ENCODE peak calls at places on chromosomes 2 and 18, in six cellular contexts. One of them, this sample, is unnamed.

GRCh38 chr2:55168221-55169154 is 63.6 kb downstream of the CLHC1 start:
- DNase-seq in sciatic nerve: peak; percentile 75
- DNase-seq in T-helper 17 cell: no peak
- DNase-seq in GDM1: peak; percentile 45
- DNase-seq in NCI-H1436: peak; percentile 48
- DNase-seq in NCI-H510A: no peak
- DNase-seq in this sample: no peak

GRCh38 chr18:43680096-43680495 is 402.8 kb upstream of the SYT4 start:
- DNase-seq in sciatic nerve: no peak
- DNase-seq in T-helper 17 cell: no peak
- DNase-seq in GDM1: no peak
- DNase-seq in NCI-H1436: no peak
- DNase-seq in NCI-H510A: no peak
- DNase-seq in this sample: no peak

GRCh38 chr2:232776435-232776834 is at the start of gene KCNJ13:
- DNase-seq in sciatic nerve: no peak
- DNase-seq in T-helper 17 cell: no peak
- DNase-seq in GDM1: no peak
- DNase-seq in NCI-H1436: no peak
- DNase-seq in NCI-H510A: no peak
- DNase-seq in this sample: no peak

GRCh38 chr2:26569216-26570082 is 71.7 kb downstream of the CIB4 start:
- DNase-seq in sciatic nerve: peak; percentile 19
- DNase-seq in T-helper 17 cell: no peak
- DNase-seq in GDM1: no peak
- DNase-seq in NCI-H1436: no peak
- DNase-seq in NCI-H510A: no peak
- DNase-seq in this sample: no peak

GRCh38 chr2:226791056-226791486 is 8.5 kb downstream of the IRS1 start:
- DNase-seq in sciatic nerve: peak; percentile 73
- DNase-seq in T-helper 17 cell: peak; percentile 46
- DNase-seq in GDM1: no peak
- DNase-seq in NCI-H1436: peak; percentile 57
- DNase-seq in NCI-H510A: no peak
- DNase-seq in this sample: peak; percentile 71

GRCh38 chr2:203579131-203579643 is 44.1 kb upstream of the RAPH1 start:
- DNase-seq in sciatic nerve: no peak
- DNase-seq in T-helper 17 cell: no peak
- DNase-seq in GDM1: no peak
- DNase-seq in NCI-H1436: no peak
- DNase-seq in NCI-H510A: peak; percentile 89
- DNase-seq in this sample: no peak

GRCh38 chr18:33820517-33821368 is 242.7 kb downstream of the ASXL3 start:
- DNase-seq in sciatic nerve: no peak
- DNase-seq in T-helper 17 cell: no peak
- DNase-seq in GDM1: no peak
- DNase-seq in NCI-H1436: no peak
- DNase-seq in NCI-H510A: no peak
- DNase-seq in this sample: no peak

GRCh38 chr18:58269931-58270330 is 225.9 kb downstream of the NEDD4L start:
- DNase-seq in sciatic nerve: no peak
- DNase-seq in T-helper 17 cell: no peak
- DNase-seq in GDM1: no peak
- DNase-seq in NCI-H1436: no peak
- DNase-seq in NCI-H510A: no peak
- DNase-seq in this sample: no peak

GRCh38 chr18:79528846-79529245 is 133.1 kb downstream of the NFATC1 start:
- DNase-seq in sciatic nerve: peak; percentile 84
- DNase-seq in T-helper 17 cell: no peak
- DNase-seq in GDM1: peak; percentile 46
- DNase-seq in NCI-H1436: peak; percentile 63
- DNase-seq in NCI-H510A: no peak
- DNase-seq in this sample: peak; percentile 57

GRCh38 chr2:61151434-61151833 is 10.6 kb upstream of the C2orf74 start:
- DNase-seq in sciatic nerve: no peak
- DNase-seq in T-helper 17 cell: no peak
- DNase-seq in GDM1: no peak
- DNase-seq in NCI-H1436: no peak
- DNase-seq in NCI-H510A: no peak
- DNase-seq in this sample: no peak

GRCh38 chr2:9234680-9235387 is 28.2 kb downstream of the ASAP2 start:
- DNase-seq in sciatic nerve: no peak
- DNase-seq in T-helper 17 cell: no peak
- DNase-seq in GDM1: no peak
- DNase-seq in NCI-H1436: no peak
- DNase-seq in NCI-H510A: no peak
- DNase-seq in this sample: no peak

GRCh38 chr2:46241344-46241743 is 55.9 kb upstream of the EPAS1 start:
- DNase-seq in sciatic nerve: no peak
- DNase-seq in T-helper 17 cell: no peak
- DNase-seq in GDM1: no peak
- DNase-seq in NCI-H1436: peak; percentile 46
- DNase-seq in NCI-H510A: peak; percentile 73
- DNase-seq in this sample: no peak

GRCh38 chr2:49044680-49045079 is 109.6 kb downstream of the FSHR start:
- DNase-seq in sciatic nerve: no peak
- DNase-seq in T-helper 17 cell: no peak
- DNase-seq in GDM1: no peak
- DNase-seq in NCI-H1436: peak; percentile 77
- DNase-seq in NCI-H510A: no peak
- DNase-seq in this sample: no peak

GRCh38 chr2:60416221-60417008 is 137.0 kb downstream of the BCL11A start:
- DNase-seq in sciatic nerve: no peak
- DNase-seq in T-helper 17 cell: no peak
- DNase-seq in GDM1: no peak
- DNase-seq in NCI-H1436: no peak
- DNase-seq in NCI-H510A: no peak
- DNase-seq in this sample: no peak

GRCh38 chr2:11213090-11213638 is 57.9 kb downstream of the SLC66A3 start:
- DNase-seq in sciatic nerve: no peak
- DNase-seq in T-helper 17 cell: no peak
- DNase-seq in GDM1: no peak
- DNase-seq in NCI-H1436: no peak
- DNase-seq in NCI-H510A: no peak
- DNase-seq in this sample: no peak

GRCh38 chr2:72109291-72109690 is 38.4 kb downstream of the CYP26B1 start:
- DNase-seq in sciatic nerve: no peak
- DNase-seq in T-helper 17 cell: no peak
- DNase-seq in GDM1: no peak
- DNase-seq in NCI-H1436: no peak
- DNase-seq in NCI-H510A: no peak
- DNase-seq in this sample: no peak

GRCh38 chr2:183950673-183951072 is 647.7 kb upstream of the ZNF804A start:
- DNase-seq in sciatic nerve: no peak
- DNase-seq in T-helper 17 cell: no peak
- DNase-seq in GDM1: no peak
- DNase-seq in NCI-H1436: no peak
- DNase-seq in NCI-H510A: no peak
- DNase-seq in this sample: no peak

GRCh38 chr18:8424917-8425725 is 184.1 kb upstream of the RAB12 start:
- DNase-seq in sciatic nerve: no peak
- DNase-seq in T-helper 17 cell: no peak
- DNase-seq in GDM1: no peak
- DNase-seq in NCI-H1436: no peak
- DNase-seq in NCI-H510A: no peak
- DNase-seq in this sample: no peak

GRCh38 chr2:45898819-45899218 is 247.3 kb downstream of the PRKCE start:
- DNase-seq in sciatic nerve: no peak
- DNase-seq in T-helper 17 cell: no peak
- DNase-seq in GDM1: no peak
- DNase-seq in NCI-H1436: no peak
- DNase-seq in NCI-H510A: no peak
- DNase-seq in this sample: no peak

GRCh38 chr18:65938592-65939372 is 188.0 kb downstream of the CDH7 start:
- DNase-seq in sciatic nerve: no peak
- DNase-seq in T-helper 17 cell: no peak
- DNase-seq in GDM1: peak; percentile 23
- DNase-seq in NCI-H1436: peak; percentile 26
- DNase-seq in NCI-H510A: no peak
- DNase-seq in this sample: no peak

GRCh38 chr2:168396131-168396530 is 59.9 kb upstream of the CERS6 start:
- DNase-seq in sciatic nerve: no peak
- DNase-seq in T-helper 17 cell: no peak
- DNase-seq in GDM1: no peak
- DNase-seq in NCI-H1436: no peak
- DNase-seq in NCI-H510A: no peak
- DNase-seq in this sample: no peak

GRCh38 chr2:115542331-115542730 is 1099.9 kb downstream of the DPP10 start:
- DNase-seq in sciatic nerve: no peak
- DNase-seq in T-helper 17 cell: no peak
- DNase-seq in GDM1: no peak
- DNase-seq in NCI-H1436: no peak
- DNase-seq in NCI-H510A: no peak
- DNase-seq in this sample: no peak

GRCh38 chr2:74001781-74002514 is 17.2 kb downstream of the TET3 start:
- DNase-seq in sciatic nerve: no peak
- DNase-seq in T-helper 17 cell: no peak
- DNase-seq in GDM1: no peak
- DNase-seq in NCI-H1436: no peak
- DNase-seq in NCI-H510A: no peak
- DNase-seq in this sample: no peak

GRCh38 chr18:48456838-48457237 is 47.7 kb upstream of the ZBTB7C start:
- DNase-seq in sciatic nerve: no peak
- DNase-seq in T-helper 17 cell: no peak
- DNase-seq in GDM1: no peak
- DNase-seq in NCI-H1436: no peak
- DNase-seq in NCI-H510A: no peak
- DNase-seq in this sample: no peak

GRCh38 chr2:113910110-113910717 is 20.3 kb downstream of the ACTR3 start:
- DNase-seq in sciatic nerve: no peak
- DNase-seq in T-helper 17 cell: no peak
- DNase-seq in GDM1: no peak
- DNase-seq in NCI-H1436: no peak
- DNase-seq in NCI-H510A: no peak
- DNase-seq in this sample: peak; percentile 49

GRCh38 chr18:8841781-8842485 is 136.6 kb downstream of the MTCL1 start:
- DNase-seq in sciatic nerve: no peak
- DNase-seq in T-helper 17 cell: no peak
- DNase-seq in GDM1: no peak
- DNase-seq in NCI-H1436: no peak
- DNase-seq in NCI-H510A: no peak
- DNase-seq in this sample: no peak

GRCh38 chr2:138846216-138846821 is 66.1 kb upstream of the NXPH2 start:
- DNase-seq in sciatic nerve: no peak
- DNase-seq in T-helper 17 cell: no peak
- DNase-seq in GDM1: no peak
- DNase-seq in NCI-H1436: peak; percentile 63
- DNase-seq in NCI-H510A: no peak
- DNase-seq in this sample: no peak

GRCh38 chr2:135424849-135425248 is 106.2 kb downstream of the ZRANB3 start:
- DNase-seq in sciatic nerve: no peak
- DNase-seq in T-helper 17 cell: no peak
- DNase-seq in GDM1: no peak
- DNase-seq in NCI-H1436: no peak
- DNase-seq in NCI-H510A: no peak
- DNase-seq in this sample: no peak

GRCh38 chr2:221671515-221671914 is 99.4 kb upstream of the EPHA4 start:
- DNase-seq in sciatic nerve: no peak
- DNase-seq in T-helper 17 cell: no peak
- DNase-seq in GDM1: no peak
- DNase-seq in NCI-H1436: no peak
- DNase-seq in NCI-H510A: no peak
- DNase-seq in this sample: no peak

GRCh38 chr2:24101992-24102391 is 17.4 kb upstream of the TP53I3 start:
- DNase-seq in sciatic nerve: no peak
- DNase-seq in T-helper 17 cell: no peak
- DNase-seq in GDM1: no peak
- DNase-seq in NCI-H1436: no peak
- DNase-seq in NCI-H510A: no peak
- DNase-seq in this sample: no peak

GRCh38 chr18:9539283-9539682 is 64.0 kb downstream of the RALBP1 start:
- DNase-seq in sciatic nerve: no peak
- DNase-seq in T-helper 17 cell: no peak
- DNase-seq in GDM1: no peak
- DNase-seq in NCI-H1436: no peak
- DNase-seq in NCI-H510A: no peak
- DNase-seq in this sample: no peak

GRCh38 chr2:41966431-41966893 is 81.4 kb upstream of the PKDCC start:
- DNase-seq in sciatic nerve: peak; percentile 92
- DNase-seq in T-helper 17 cell: no peak
- DNase-seq in GDM1: no peak
- DNase-seq in NCI-H1436: no peak
- DNase-seq in NCI-H510A: no peak
- DNase-seq in this sample: no peak

GRCh38 chr2:237431372-237431771 is 17.4 kb upstream of the COL6A3 start:
- DNase-seq in sciatic nerve: no peak
- DNase-seq in T-helper 17 cell: no peak
- DNase-seq in GDM1: no peak
- DNase-seq in NCI-H1436: no peak
- DNase-seq in NCI-H510A: no peak
- DNase-seq in this sample: no peak

GRCh38 chr2:206217743-206218520 is 56.5 kb upstream of the ZDBF2 start:
- DNase-seq in sciatic nerve: no peak
- DNase-seq in T-helper 17 cell: no peak
- DNase-seq in GDM1: no peak
- DNase-seq in NCI-H1436: no peak
- DNase-seq in NCI-H510A: no peak
- DNase-seq in this sample: no peak